ENCODE peak calls at places on chromosomes 3 and 15, in five cellular contexts. U is body of pancreas, V is A549, O is uterus, W is transverse colon. S is an unnamed sample.
A peak's percentile ranks its signal among the peaks of the same experiment; 100 is the strongest.

GRCh38 chr3:159482241-159483031 is 506.2 kb upstream of the IL12A start:
- DNase-seq in O (no peak), V (no peak), U (no peak), W (no peak), S (no peak)

GRCh38 chr3:129404610-129405009 is 23.8 kb downstream of the EFCAB12 start:
- DNase-seq in O (no peak), W (no peak), U (no peak), V (no peak), S (no peak)

GRCh38 chr3:89576417-89576816 is 469.0 kb downstream of the EPHA3 start:
- DNase-seq in O (no peak), U (no peak), W (no peak), V (no peak), S (no peak)

GRCh38 chr3:38455639-38456430 is 2.1 kb downstream of the ACVR2B start:
- DNase-seq in W (no peak), V (no peak), O (peak; percentile 59), U (no peak), S (peak; percentile 28)

GRCh38 chr3:134075568-134075825 is 45.8 kb upstream of the SLCO2A1 start:
- DNase-seq in V (no peak), W (no peak), O (no peak), U (no peak), S (no peak)

GRCh38 chr15:37891754-37892368 is 42.6 kb upstream of the TMCO5A start:
- DNase-seq in O (no peak), W (no peak), V (peak; percentile 5), U (peak; percentile 24), S (peak; percentile 58)

GRCh38 chr15:70271422-70272088 is 173.8 kb upstream of the TLE3 start:
- DNase-seq in U (peak; percentile 68), V (peak; percentile 97), O (peak; percentile 81), W (peak; percentile 22), S (peak; percentile 73)

GRCh38 chr3:180860180-180860858 is 52.2 kb upstream of the FXR1 start:
- DNase-seq in W (no peak), V (no peak), O (no peak), U (no peak), S (no peak)

GRCh38 chr15:25619761-25620160 is 180.9 kb upstream of the UBE3A start:
- DNase-seq in W (no peak), V (no peak), U (no peak), O (no peak), S (no peak)

GRCh38 chr3:5699811-5700210 is 512.3 kb downstream of the EDEM1 start:
- DNase-seq in U (no peak), V (no peak), O (no peak), W (peak; percentile 70), S (no peak)

GRCh38 chr15:100614918-100615317 is 12.5 kb downstream of the ASB7 start:
- DNase-seq in W (peak; percentile 49), V (no peak), O (no peak), U (no peak), S (no peak)

GRCh38 chr3:50299929-50300680 is 900 bp upstream of the HYAL3 start:
- DNase-seq in W (no peak), O (peak; percentile 36), V (no peak), U (peak; percentile 60), S (no peak)

GRCh38 chr3:39137435-39137936 is 15.9 kb downstream of the CSRNP1 start:
- DNase-seq in W (no peak), O (no peak), U (no peak), V (no peak), S (no peak)

GRCh38 chr3:52859686-52860423 is 25.0 kb upstream of the MUSTN1 start:
- DNase-seq in U (no peak), O (no peak), V (no peak), W (no peak), S (no peak)

GRCh38 chr15:85112997-85113396 is 131.3 kb downstream of the PDE8A start:
- DNase-seq in W (no peak), U (no peak), O (no peak), V (no peak), S (no peak)

GRCh38 chr3:16377196-16377595 is 112.2 kb downstream of the OXNAD1 start:
- DNase-seq in V (no peak), W (no peak), O (no peak), U (no peak), S (no peak)

GRCh38 chr15:70525551-70525950 is 237.8 kb downstream of the UACA start:
- DNase-seq in U (no peak), W (no peak), V (no peak), O (no peak), S (no peak)

DNA sequence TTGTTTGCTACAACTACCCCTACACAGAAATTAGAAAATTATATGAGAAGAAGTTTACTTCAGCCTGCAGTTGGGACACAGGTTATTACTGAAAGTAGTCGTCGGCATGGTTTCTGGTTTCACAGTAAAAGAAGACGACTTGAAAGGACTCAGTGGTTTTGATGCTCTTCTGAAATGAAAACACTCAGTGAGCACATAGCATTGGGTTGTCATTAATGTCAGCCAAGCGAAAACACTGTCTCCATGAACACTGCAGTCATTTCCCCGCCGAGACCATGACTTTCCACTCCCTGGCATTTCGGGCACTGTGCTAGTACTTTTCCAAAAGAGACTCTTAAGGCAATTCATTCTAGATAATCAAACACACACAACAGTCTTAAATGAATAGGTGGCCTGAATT is 69.2 kb upstream of the ICE2 start:
- DNase-seq in V (no peak), O (no peak), W (no peak), U (no peak), S (no peak)
- H3K4me1 ChIP-seq in V (no peaks in the 10 kb centered on the region), O (no peaks in the 10 kb centered on the region), W (no peaks in the 10 kb centered on the region), U (peaks cover 6% of the 10 kb centered on the region), S (no peaks in the 10 kb centered on the region)

GRCh38 chr15:67093146-67093874 is 27.9 kb downstream of the SMAD3 start:
- DNase-seq in U (peak; percentile 67), V (no peak), O (no peak), W (peak; percentile 49), S (no peak)
- H3K4me1 ChIP-seq in U (peaks cover 56% of the 10 kb centered on the region), V (peaks cover 98% of the 10 kb centered on the region), O (peaks cover 22% of the 10 kb centered on the region), W (peaks cover 52% of the 10 kb centered on the region), S (peaks cover 67% of the 10 kb centered on the region)

DNA sequence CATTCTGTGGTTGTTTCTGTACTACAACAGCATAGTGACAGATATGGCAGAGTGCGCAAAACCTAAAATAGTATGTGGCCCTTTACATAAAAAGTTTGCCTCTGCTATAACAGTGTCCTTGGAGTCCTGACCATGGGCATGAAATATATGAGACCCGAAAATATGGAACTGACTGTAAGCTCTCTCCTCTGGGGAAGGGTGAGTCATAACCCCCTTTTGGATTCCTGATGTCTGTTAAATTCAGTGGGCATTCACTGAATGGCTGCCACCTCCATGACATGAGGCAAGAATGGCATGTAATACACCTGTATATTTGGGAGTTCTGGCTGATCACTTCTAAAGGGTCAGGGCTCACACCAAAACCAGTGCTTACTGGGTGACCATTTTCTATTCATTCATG is 6.1 kb downstream of the TBC1D2B start:
- DNase-seq in W (no peak), U (no peak), O (no peak), V (no peak), S (no peak)
- H3K4me1 ChIP-seq in W (peaks cover 88% of the 10 kb centered on the region), U (peaks cover 82% of the 10 kb centered on the region), O (peaks cover 34% of the 10 kb centered on the region), V (peaks cover 53% of the 10 kb centered on the region), S (peaks cover 88% of the 10 kb centered on the region)

DNA sequence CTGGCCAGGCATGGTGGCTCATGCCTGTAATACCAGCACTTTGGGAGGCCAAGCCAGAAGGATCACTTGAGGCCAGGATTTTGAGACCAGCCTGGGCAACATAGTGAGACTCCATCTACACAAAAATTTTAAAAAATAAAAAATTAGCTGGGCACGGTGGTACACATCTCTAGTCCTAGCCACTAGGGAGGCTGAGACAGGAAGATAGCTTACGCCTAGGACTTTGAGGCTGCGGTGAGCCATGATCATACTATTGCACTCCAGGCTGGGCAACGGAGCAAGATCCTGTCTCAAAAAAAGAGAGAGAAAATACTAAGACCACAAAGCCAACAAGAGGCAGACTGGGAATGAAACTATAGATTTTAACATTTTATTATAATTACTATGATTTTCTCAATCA is 4.1 kb downstream of the MB21D2 start:
- DNase-seq in U (no peak), V (no peak), O (no peak), W (no peak), S (no peak)
- H3K4me1 ChIP-seq in U (peaks cover 14% of the 10 kb centered on the region), V (peaks cover 28% of the 10 kb centered on the region), O (peaks cover 2% of the 10 kb centered on the region), W (peaks cover 10% of the 10 kb centered on the region), S (peaks cover 16% of the 10 kb centered on the region)

DNA sequence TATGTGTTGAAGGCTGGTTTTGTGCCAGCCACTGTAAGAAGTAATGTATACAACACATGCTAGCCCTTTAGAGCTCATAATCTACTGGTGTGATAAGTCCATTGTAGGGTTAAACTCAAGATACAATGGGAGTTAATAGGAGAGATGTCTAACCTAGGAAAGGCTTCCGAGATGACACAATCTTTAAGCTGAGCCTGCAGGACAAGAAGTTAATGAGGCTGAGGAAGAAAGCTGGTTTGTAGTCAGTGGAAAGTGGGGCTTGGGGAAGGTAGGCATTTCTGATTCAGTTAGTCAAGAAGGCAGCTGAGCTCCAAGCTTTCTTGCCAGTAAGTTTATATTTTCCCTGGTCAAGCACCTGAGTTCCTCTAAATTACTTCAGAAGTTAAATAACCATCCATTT is 83.0 kb upstream of the TGFBR2 start:
- DNase-seq in V (no peak), O (no peak), W (no peak), U (no peak), S (no peak)
- H3K4me1 ChIP-seq in V (peaks cover 12% of the 10 kb centered on the region), O (no peaks in the 10 kb centered on the region), W (no peaks in the 10 kb centered on the region), U (peaks cover 15% of the 10 kb centered on the region), S (peaks cover 10% of the 10 kb centered on the region)

GRCh38 chr3:173733029-173733652 is 335.6 kb downstream of the NLGN1 start:
- DNase-seq in O (no peak), U (peak; percentile 11), V (no peak), W (no peak), S (no peak)
- H3K4me1 ChIP-seq in O (no peaks in the 10 kb centered on the region), U (no peaks in the 10 kb centered on the region), V (no peaks in the 10 kb centered on the region), W (no peaks in the 10 kb centered on the region), S (peaks cover 4% of the 10 kb centered on the region)

GRCh38 chr3:178010306-178010705 is 525.9 kb upstream of the KCNMB2 start:
- DNase-seq in O (no peak), U (no peak), V (no peak), W (no peak), S (no peak)
- H3K4me1 ChIP-seq in O (no peaks in the 10 kb centered on the region), U (no peaks in the 10 kb centered on the region), V (no peaks in the 10 kb centered on the region), W (no peaks in the 10 kb centered on the region), S (no peaks in the 10 kb centered on the region)